ENCODE peak calls at places on chromosome 17, in nine cellular contexts. A, S, M, P, W, L, C, U and G are unnamed samples.
A peak's percentile ranks its signal among the peaks of the same experiment; 100 is the strongest.

GRCh38 chr17:81043725-81044427 is 8.9 kb downstream of the BAIAP2 start:
- DNase-seq in S (no peak), C (no peak), W (no peak), U (no peak), M (no peak), A (peak; percentile 100), L (peak; percentile 94), P (no peak), G (peak; percentile 50)

GRCh38 chr17:7523033-7523432 is 25.8 kb upstream of the TNFSF12 start:
- DNase-seq in A (no peak), P (no peak), W (no peak), U (no peak), L (no peak), C (no peak), M (no peak), S (no peak), G (no peak)

GRCh38 chr17:1875597-1875996 is 45.8 kb downstream of the RPA1 start:
- DNase-seq in L (no peak), A (no peak), M (no peak), P (no peak), U (no peak), W (no peak), C (no peak), S (no peak), G (no peak)

GRCh38 chr17:15422392-15422957 is 44.9 kb downstream of the CDRT4 start:
- DNase-seq in A (peak; percentile 89), W (no peak), P (no peak), M (no peak), S (no peak), C (no peak), U (no peak), L (no peak), G (no peak)

GRCh38 chr17:1298616-1299015 is 19.2 kb downstream of the TRARG1 start:
- DNase-seq in P (peak; percentile 11), C (no peak), M (no peak), A (peak; percentile 85), W (no peak), S (no peak), L (peak; percentile 6), U (no peak), G (no peak)

GRCh38 chr17:3905017-3905486 is 11.2 kb downstream of the P2RX1 start:
- DNase-seq in L (no peak), S (peak; percentile 48), M (no peak), U (no peak), A (no peak), P (no peak), C (no peak), W (no peak), G (no peak)

GRCh38 chr17:81100668-81101067 is 64.6 kb upstream of the PVALEF start:
- DNase-seq in U (no peak), A (no peak), W (no peak), P (no peak), C (no peak), S (no peak), L (no peak), M (no peak), G (no peak)

GRCh38 chr17:79993390-79994221 is 42.1 kb downstream of the TBC1D16 start:
- DNase-seq in M (peak; percentile 23), P (peak; percentile 86), U (peak; percentile 94), L (peak; percentile 87), C (peak; percentile 89), S (peak; percentile 79), W (no peak), A (peak; percentile 87), G (peak; percentile 85)

GRCh38 chr17:39239640-39240314 is 14.0 kb upstream of the STAC2 start:
- DNase-seq in C (no peak), W (peak; percentile 38), L (peak; percentile 95), U (no peak), A (peak; percentile 94), S (no peak), P (no peak), M (no peak), G (peak; percentile 60)

GRCh38 chr17:28645576-28645939 is 600 bp upstream of the BLTP2 start:
- DNase-seq in M (no peak), C (no peak), P (no peak), U (no peak), A (no peak), S (no peak), L (no peak), W (no peak), G (no peak)

GRCh38 chr17:4375039-4375748 is 8.7 kb upstream of the UBE2G1 start:
- DNase-seq in L (no peak), C (no peak), S (no peak), P (no peak), A (no peak), U (no peak), W (peak; percentile 38), M (no peak), G (no peak)

GRCh38 chr17:15181333-15181732 is 83.8 kb downstream of the PMP22 start:
- DNase-seq in S (no peak), M (no peak), L (no peak), P (peak; percentile 10), W (no peak), U (no peak), A (no peak), C (no peak), G (no peak)

GRCh38 chr17:17408236-17408794 is 68.5 kb upstream of the MED9 start:
- DNase-seq in U (no peak), A (no peak), C (no peak), S (no peak), P (no peak), W (no peak), L (peak; percentile 2), M (no peak), G (no peak)

GRCh38 chr17:41429667-41430066 is 5.3 kb upstream of the KRT37 start:
- DNase-seq in U (no peak), L (no peak), A (no peak), P (no peak), M (no peak), C (no peak), W (no peak), S (no peak), G (no peak)

GRCh38 chr17:50944054-50944901 is 78.1 kb upstream of the TOB1 start:
- DNase-seq in C (no peak), S (peak; percentile 81), U (no peak), M (peak; percentile 69), P (peak; percentile 70), L (peak; percentile 94), W (peak; percentile 61), A (peak; percentile 97), G (peak; percentile 97)

GRCh38 chr17:36900130-36900590 is 37.1 kb upstream of the LHX1 start:
- DNase-seq in A (no peak), W (no peak), U (no peak), P (no peak), S (no peak), M (no peak), C (no peak), L (no peak), G (no peak)

GRCh38 chr17:65609749-65610148 is 48.3 kb upstream of the AXIN2 start:
- DNase-seq in A (no peak), M (no peak), C (no peak), S (no peak), P (no peak), L (no peak), W (no peak), U (no peak), G (no peak)

GRCh38 chr17:258906-259305 is 77.5 kb upstream of the DOC2B start:
- DNase-seq in W (no peak), P (no peak), M (no peak), U (no peak), L (no peak), C (no peak), S (no peak), A (no peak), G (no peak)

GRCh38 chr17:65888649-65889048 is 303.3 kb downstream of the CEP112 start:
- DNase-seq in M (no peak), L (no peak), P (peak; percentile 50), C (no peak), S (no peak), W (no peak), A (no peak), U (no peak), G (no peak)

GRCh38 chr17:48457080-48457836 is 27.2 kb upstream of the SKAP1 start:
- DNase-seq in L (peak; percentile 86), A (peak; percentile 84), U (no peak), S (peak; percentile 65), P (peak; percentile 74), M (no peak), W (peak; percentile 51), C (no peak), G (peak; percentile 75)

GRCh38 chr17:76007850-76008165 is 7.2 kb downstream of the CDK3 start:
- DNase-seq in L (no peak), C (no peak), W (no peak), S (no peak), M (no peak), P (no peak), A (peak; percentile 57), U (no peak), G (no peak)

GRCh38 chr17:17710728-17711541 is 29.7 kb downstream of the RAI1 start:
- DNase-seq in C (peak; percentile 59), W (no peak), A (peak; percentile 96), U (peak; percentile 49), M (no peak), S (peak; percentile 87), L (peak; percentile 89), P (peak; percentile 93), G (peak; percentile 95)

GRCh38 chr17:65850486-65850885 is 289.0 kb upstream of the AXIN2 start:
- DNase-seq in L (no peak), U (peak; percentile 10), W (no peak), M (no peak), A (no peak), C (no peak), S (no peak), P (peak; percentile 78), G (peak; percentile 31)

GRCh38 chr17:36870618-36871002 is 66.7 kb upstream of the LHX1 start:
- DNase-seq in U (no peak), W (no peak), P (no peak), C (no peak), A (no peak), M (no peak), L (no peak), S (no peak), G (no peak)